ENCODE peak calls at places on chromosomes 16 and 17, in seven cellular contexts. R is hepatocyte, W is HCT116, K is PC-3, G is MM.1S, A is GM23248, C is GM23338. U is an unnamed sample.

GRCh38 chr17:44655983-44656700 is at the start of gene MEIOC:
- DNase-seq in K (no peak), A (peak; percentile 17), C (peak; percentile 94), G (no peak), W (no peak), R (peak; percentile 33), U (peak; percentile 80)

GRCh38 chr16:10964891-10965326 is 20.5 kb downstream of the CLEC16A start:
- DNase-seq in G (peak; percentile 78), R (no peak), C (no peak), W (no peak), K (no peak), A (no peak), U (no peak)

GRCh38 chr17:36948717-36949460 is at the start of gene AATF:
- DNase-seq in W (peak; percentile 89), G (peak; percentile 97), K (peak; percentile 88), A (peak; percentile 98), R (peak; percentile 98), C (peak; percentile 98), U (peak; percentile 98)

GRCh38 chr17:3221850-3222249 is 14.4 kb downstream of the OR1A1 start:
- DNase-seq in G (no peak), R (no peak), W (no peak), A (no peak), K (no peak), C (no peak), U (no peak)

GRCh38 chr17:40536731-40537171 is 28.5 kb downstream of the CCR7 start:
- DNase-seq in C (no peak), G (no peak), K (no peak), R (no peak), A (peak; percentile 76), W (no peak), U (no peak)

GRCh38 chr16:17070882-17071592 is 399.7 kb downstream of the XYLT1 start:
- DNase-seq in W (no peak), G (peak; percentile 93), A (peak; percentile 33), R (peak; percentile 22), K (no peak), C (peak; percentile 79), U (peak; percentile 57)

GRCh38 chr17:45782889-45783592 is 1.1 kb upstream of the CRHR1 start:
- DNase-seq in K (no peak), W (no peak), G (no peak), R (peak; percentile 57), C (peak; percentile 80), A (peak; percentile 31), U (peak; percentile 90)

GRCh38 chr17:35733366-35733765 is 1.9 kb downstream of the RASL10B start:
- DNase-seq in K (no peak), G (no peak), A (no peak), R (no peak), W (no peak), C (no peak), U (no peak)

GRCh38 chr16:62135903-62136302 is 99.7 kb upstream of the CDH8 start:
- DNase-seq in G (no peak), K (no peak), A (no peak), W (no peak), C (no peak), R (no peak), U (no peak)

GRCh38 chr17:57599271-57600045 is 145.6 kb downstream of the CCDC182 start:
- DNase-seq in W (no peak), G (peak; percentile 28), R (no peak), K (no peak), C (no peak), A (no peak), U (no peak)

GRCh38 chr16:80580109-80580832 is 39.5 kb downstream of the DYNLRB2 start:
- DNase-seq in C (peak; percentile 9), A (peak; percentile 68), K (peak; percentile 26), R (no peak), G (peak; percentile 13), W (no peak), U (no peak)

GRCh38 chr17:73841431-73842060 is 197.3 kb upstream of the SDK2 start:
- DNase-seq in G (no peak), R (peak; percentile 17), C (peak; percentile 74), W (no peak), A (peak; percentile 32), K (peak; percentile 47), U (peak; percentile 66)

GRCh38 chr17:62916684-62917571 is 49.1 kb upstream of the TANC2 start:
- DNase-seq in R (peak; percentile 31), K (peak; percentile 17), C (no peak), G (no peak), A (no peak), W (no peak), U (no peak)

GRCh38 chr16:50742521-50743150 is 750 bp downstream of the CYLD start:
- DNase-seq in R (peak; percentile 46), G (peak; percentile 47), C (peak; percentile 55), K (peak; percentile 36), W (no peak), A (peak; percentile 81), U (peak; percentile 60)

GRCh38 chr17:65638221-65638940 is 76.9 kb upstream of the AXIN2 start:
- DNase-seq in R (peak; percentile 51), G (no peak), K (no peak), C (peak; percentile 36), A (no peak), W (no peak), U (no peak)

GRCh38 chr17:65633146-65633881 is 71.9 kb upstream of the AXIN2 start:
- DNase-seq in A (no peak), K (no peak), G (no peak), W (no peak), C (no peak), R (no peak), U (no peak)

GRCh38 chr17:65633988-65634387 is 72.5 kb upstream of the AXIN2 start:
- DNase-seq in K (peak; percentile 81), C (no peak), A (no peak), G (no peak), W (no peak), R (no peak), U (no peak)

GRCh38 chr17:65630502-65630901 is 69.1 kb upstream of the AXIN2 start:
- DNase-seq in G (no peak), K (no peak), W (no peak), C (no peak), R (no peak), A (no peak), U (no peak)

GRCh38 chr17:65634533-65634932 is 73.1 kb upstream of the AXIN2 start:
- DNase-seq in K (peak; percentile 31), A (no peak), W (no peak), R (peak; percentile 16), G (no peak), C (no peak), U (no peak)
- TF ChIP-seq EZH2phosphoT487 in K (no peak), A (no peak), W (no peak), R (no peak), G (no peak), C (no peak), U (no peak)

GRCh38 chr16:56985288-56985961 is 3.9 kb upstream of the NLRC5 start:
- DNase-seq in W (peak; percentile 62), G (no peak), A (peak; percentile 96), K (peak; percentile 65), C (no peak), R (peak; percentile 73), U (no peak)

GRCh38 chr16:56982695-56983094 is 6.7 kb upstream of the NLRC5 start:
- DNase-seq in G (no peak), A (no peak), W (no peak), K (no peak), C (no peak), R (no peak), U (no peak)

GRCh38 chr16:56981729-56982271 is 7.6 kb upstream of the NLRC5 start:
- DNase-seq in G (no peak), C (no peak), A (no peak), R (no peak), K (no peak), W (no peak), U (no peak)

GRCh38 chr16:56984639-56985038 is 4.7 kb upstream of the NLRC5 start:
- DNase-seq in G (no peak), K (no peak), A (no peak), R (no peak), W (peak; percentile 18), C (no peak), U (no peak)

DNA sequence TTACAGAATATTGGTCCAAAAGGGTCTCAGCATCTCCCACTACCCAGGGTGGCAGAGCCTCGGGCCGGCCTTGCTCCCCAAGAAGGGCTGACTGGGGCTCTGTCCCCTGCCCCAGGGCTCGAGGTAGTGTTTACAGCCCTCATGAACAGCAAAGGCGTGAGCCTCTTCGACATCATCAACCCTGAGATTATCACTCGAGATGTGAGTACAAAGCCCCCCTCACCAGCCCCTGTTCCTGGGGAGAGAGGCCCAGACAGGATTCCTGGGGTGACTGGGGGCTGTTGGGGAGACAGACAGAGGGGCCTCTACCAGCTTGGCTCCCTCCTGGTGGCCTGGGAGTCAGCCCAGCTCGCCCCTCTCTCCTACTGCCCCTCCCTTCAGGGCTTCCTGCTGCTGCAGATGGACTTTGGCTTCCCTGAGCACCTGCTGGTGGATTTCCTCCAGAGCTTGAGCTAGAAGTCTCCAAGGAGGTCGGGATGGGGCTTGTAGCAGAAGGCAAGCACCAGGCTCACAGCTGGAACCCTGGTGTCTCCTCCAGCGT is 6.1 kb upstream of the NLRC5 start:
- DNase-seq in W (no peak), G (no peak), R (peak; percentile 62), C (no peak), A (no peak), K (no peak), U (no peak)
- TF ChIP-seq EZH2 in W (no peak), G (no peak), R (no peak), C (no peak), A (no peak), K (no peak), U (no peak)

DNA sequence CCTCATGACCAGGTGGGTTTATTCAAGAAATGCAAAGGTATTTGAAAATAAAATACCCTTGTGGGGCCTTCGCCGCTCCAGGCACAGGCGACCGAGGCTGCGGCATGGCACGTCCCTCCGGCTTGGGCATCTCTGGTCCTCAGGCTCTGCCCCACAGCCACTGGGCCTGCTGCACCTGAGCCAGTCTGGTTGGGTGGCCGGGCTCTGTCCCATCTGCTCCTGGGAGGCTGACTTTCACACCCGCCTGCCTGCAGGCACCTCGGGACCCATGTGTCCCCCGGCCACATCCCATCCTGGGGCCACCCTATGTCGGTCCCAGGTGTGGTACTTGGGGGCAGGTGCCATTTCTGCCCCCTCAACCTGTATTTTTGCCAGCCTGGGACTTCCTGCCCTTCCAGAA is 20.9 kb downstream of the OSBPL7 start:
- DNase-seq in G (no peak), K (no peak), R (no peak), W (no peak), C (no peak), A (no peak), U (no peak)
- TF ChIP-seq EZH2phosphoT487 in G (no peak), K (no peak), R (no peak), W (no peak), C (no peak), A (no peak), U (no peak)

DNA sequence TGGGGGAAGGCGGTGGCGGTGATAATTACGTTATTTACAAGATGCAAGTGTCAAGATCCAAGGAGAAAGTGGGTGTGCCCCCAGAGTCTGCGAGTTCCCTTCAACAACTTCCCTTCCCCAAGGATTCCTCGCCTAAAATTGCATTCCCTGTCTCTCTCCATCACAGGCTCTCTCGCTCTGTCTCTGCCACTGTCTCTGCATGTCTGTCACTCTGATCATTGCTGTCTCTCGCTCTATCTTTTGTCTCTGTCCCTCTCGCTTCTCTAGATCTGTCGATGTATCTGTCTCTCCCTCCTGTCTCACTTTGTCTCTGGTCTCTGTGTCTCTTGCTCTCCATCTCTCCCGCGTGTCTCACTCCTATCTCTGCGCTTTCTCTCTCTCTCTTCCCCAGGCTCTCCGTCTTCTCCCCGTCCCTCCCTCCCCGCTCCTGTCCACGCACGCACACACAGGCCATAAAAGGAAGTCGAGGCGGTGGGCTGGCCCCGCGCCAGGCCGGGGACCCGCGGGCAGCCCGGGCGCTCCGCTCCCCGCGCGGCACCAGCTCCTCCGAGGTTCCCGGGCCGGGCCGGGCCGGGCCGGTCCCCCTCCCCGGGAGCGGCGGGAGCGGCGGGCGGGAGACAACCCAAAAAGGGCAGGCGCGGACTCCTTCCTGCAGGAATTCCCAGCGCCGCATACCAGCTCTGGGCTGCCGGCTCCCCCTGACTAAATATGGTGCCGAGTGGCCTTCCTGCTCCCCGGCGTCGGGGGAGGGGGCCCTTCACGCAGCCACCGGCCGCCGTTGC is 1.1 kb upstream of the MYH11 start:
- DNase-seq in R (peak; percentile 20), A (peak; percentile 61), K (no peak), C (peak; percentile 86), W (no peak), G (no peak), U (peak; percentile 73)
- TF ChIP-seq EZH2 in R (no peak), A (peak; percentile 82), K (no peak), C (no peak), W (no peak), G (no peak), U (no peak)

U was measured in neural progenitor cell.